ENCODE peak calls at places on chromosomes 11 and 22, in four cellular contexts. D is thyroid gland, L is GM23248, H is foreskin keratinocyte. O is an unnamed sample.

GRCh38 chr11:109984634-109985289 is 108.4 kb upstream of the ZC3H12C start:
- DNase-seq in H (no peak), D (no peak), L (no peak), O (peak; percentile 56)

GRCh38 chr22:43925433-43926348 is 2.1 kb downstream of the PNPLA3 start:
- DNase-seq in D (no peak), L (no peak), H (peak; percentile 67), O (peak; percentile 45)

GRCh38 chr11:95499516-95500135 is 268.6 kb upstream of the SESN3 start:
- DNase-seq in D (no peak), H (peak; percentile 83), L (peak; percentile 77), O (no peak)

GRCh38 chr11:64455436-64456261 is 96.7 kb downstream of the RPS6KA4 start:
- DNase-seq in D (no peak), H (no peak), L (no peak), O (no peak)

GRCh38 chr11:2428322-2428795 is 16.0 kb downstream of the TRPM5 start:
- DNase-seq in D (peak; percentile 82), H (no peak), L (peak; percentile 65), O (no peak)

GRCh38 chr11:65574963-65575567 is 788 bp upstream of the EHBP1L1 start:
- DNase-seq in D (peak; percentile 33), L (peak; percentile 58), H (no peak), O (no peak)

GRCh38 chr11:95908826-95909225 is 15.1 kb downstream of the MTMR2 start:
- DNase-seq in L (peak; percentile 55), H (no peak), D (no peak), O (no peak)

GRCh38 chr22:34976886-34977285 is 89.1 kb upstream of the ISX start:
- DNase-seq in D (no peak), L (no peak), H (no peak), O (no peak)

GRCh38 chr11:114953039-114953438 is 274.7 kb downstream of the NXPE2 start:
- DNase-seq in L (no peak), D (no peak), H (no peak), O (no peak)

GRCh38 chr11:61404641-61405040 is 12.3 kb downstream of the TMEM216 start:
- DNase-seq in L (no peak), H (no peak), D (no peak), O (no peak)

GRCh38 chr22:30606455-30607299 is at the start of gene TCN2:
- DNase-seq in H (peak; percentile 14), L (peak; percentile 86), D (peak; percentile 81), O (no peak)

GRCh38 chr22:30605449-30606110 is 1.4 kb upstream of the TCN2 start:
- DNase-seq in L (peak; percentile 68), H (no peak), D (peak; percentile 18), O (no peak)

GRCh38 chr22:30609260-30610185 is 2.5 kb downstream of the TCN2 start:
- DNase-seq in L (peak; percentile 91), H (peak; percentile 63), D (peak; percentile 9), O (peak; percentile 80)

GRCh38 chr22:30607300-30607930 is 441 bp downstream of the TCN2 start:
- DNase-seq in H (no peak), D (no peak), L (no peak), O (no peak)

GRCh38 chr22:30607939-30608338 is 965 bp downstream of the TCN2 start:
- DNase-seq in H (no peak), L (peak; percentile 10), D (no peak), O (no peak)
- H3K27ac ChIP-seq in H (no peak overlapping the region), L (no peak overlapping the region), D (peak overlapping the region; percentile 6), O (no peak overlapping the region)

GRCh38 chr11:47998345-47998732 is 18.0 kb downstream of the PTPRJ start:
- DNase-seq in D (no peak), H (no peak), L (no peak), O (no peak)
- H3K27ac ChIP-seq in D (peak overlapping the region; percentile 82), H (no peak overlapping the region), L (no peak overlapping the region), O (no peak overlapping the region)

GRCh38 chr11:12827929-12828812 is 153.9 kb downstream of the TEAD1 start:
- DNase-seq in L (peak; percentile 75), D (peak; percentile 62), H (no peak), O (no peak)
- H3K27ac ChIP-seq in L (peak overlapping the region; percentile 51), D (peak overlapping the region; percentile 79), H (peak overlapping the region; percentile 5), O (peak overlapping the region; percentile 27)

GRCh38 chr11:67631853-67632174 is 2.1 kb upstream of the NUDT8 start:
- DNase-seq in D (no peak), H (no peak), L (no peak), O (no peak)
- H3K27ac ChIP-seq in D (no peak overlapping the region), H (no peak overlapping the region), L (no peak overlapping the region), O (no peak overlapping the region)

GRCh38 chr11:83002522-83002921 is 69.2 kb downstream of the RAB30 start:
- DNase-seq in H (no peak), D (no peak), L (peak; percentile 29), O (no peak)
- H3K27ac ChIP-seq in H (no peak overlapping the region), D (no peak overlapping the region), L (peak overlapping the region; percentile 80), O (no peak overlapping the region)

GRCh38 chr11:17379383-17380180 is 8.9 kb downstream of the KCNJ11 start:
- DNase-seq in L (no peak), D (no peak), H (peak; percentile 32), O (peak; percentile 33)

GRCh38 chr11:17381156-17381555 is 7.3 kb downstream of the KCNJ11 start:
- DNase-seq in L (peak; percentile 50), H (no peak), D (no peak), O (no peak)

GRCh38 chr11:17378655-17379054 is 9.8 kb downstream of the KCNJ11 start:
- DNase-seq in L (no peak), D (no peak), H (peak; percentile 66), O (peak; percentile 37)

GRCh38 chr11:17375547-17375946 is 12.9 kb downstream of the KCNJ11 start:
- DNase-seq in H (no peak), D (no peak), L (no peak), O (no peak)

GRCh38 chr11:17376493-17376892 is 12.0 kb downstream of the KCNJ11 start:
- DNase-seq in D (no peak), L (no peak), H (no peak), O (no peak)
- H3K27ac ChIP-seq in D (no peak overlapping the region), L (no peak overlapping the region), H (no peak overlapping the region), O (no peak overlapping the region)

O was measured in epithelial cell of prostate.